ENCODE peak calls at places on chromosomes 13 and 19, in five cellular contexts. U is left ventricle myocardium inferior, Z is GM12865, D is SK-N-SH, K is lower leg skin. V is an unnamed sample.

GRCh38 chr19:57280913-57281425 is 684 bp downstream of the ZNF460 start:
- DNase-seq in D (peak; percentile 14), K (no peak), U (no peak), Z (peak; percentile 78), V (no peak)

GRCh38 chr13:76812206-76812882 is 73.9 kb downstream of the KCTD12 start:
- DNase-seq in U (peak; percentile 75), D (peak; percentile 55), Z (no peak), K (peak; percentile 94), V (no peak)

GRCh38 chr13:76632388-76633044 is 253.7 kb downstream of the KCTD12 start:
- DNase-seq in U (no peak), Z (peak; percentile 36), D (no peak), K (no peak), V (no peak)

GRCh38 chr13:20822406-20822805 is 48.6 kb upstream of the EEF1AKMT1 start:
- DNase-seq in K (no peak), Z (no peak), D (no peak), U (no peak), V (no peak)

GRCh38 chr19:441213-441823 is 19.5 kb downstream of the SHC2 start:
- DNase-seq in U (no peak), K (no peak), D (no peak), Z (no peak), V (no peak)

GRCh38 chr13:50574731-50575130 is 268.8 kb downstream of the DLEU7 start:
- DNase-seq in K (no peak), U (no peak), Z (no peak), D (no peak), V (no peak)

GRCh38 chr13:45850020-45850613 is 1.4 kb downstream of the SIAH3 start:
- DNase-seq in Z (no peak), U (no peak), D (peak; percentile 42), K (no peak), V (no peak)

GRCh38 chr19:32199501-32200040 is 145.8 kb upstream of the ZNF507 start:
- DNase-seq in Z (no peak), D (no peak), K (peak; percentile 66), U (no peak), V (no peak)

GRCh38 chr19:6262519-6262918 is 17.3 kb downstream of the MLLT1 start:
- DNase-seq in U (no peak), K (no peak), D (no peak), Z (no peak), V (no peak)

GRCh38 chr19:6264803-6265202 is 15.0 kb downstream of the MLLT1 start:
- DNase-seq in K (no peak), D (no peak), U (no peak), Z (no peak), V (no peak)

GRCh38 chr19:6264077-6264445 is 15.7 kb downstream of the MLLT1 start:
- DNase-seq in Z (no peak), K (no peak), D (no peak), U (no peak), V (no peak)

GRCh38 chr19:6261883-6262282 is 17.9 kb downstream of the MLLT1 start:
- DNase-seq in K (no peak), U (no peak), D (no peak), Z (no peak), V (no peak)

DNA sequence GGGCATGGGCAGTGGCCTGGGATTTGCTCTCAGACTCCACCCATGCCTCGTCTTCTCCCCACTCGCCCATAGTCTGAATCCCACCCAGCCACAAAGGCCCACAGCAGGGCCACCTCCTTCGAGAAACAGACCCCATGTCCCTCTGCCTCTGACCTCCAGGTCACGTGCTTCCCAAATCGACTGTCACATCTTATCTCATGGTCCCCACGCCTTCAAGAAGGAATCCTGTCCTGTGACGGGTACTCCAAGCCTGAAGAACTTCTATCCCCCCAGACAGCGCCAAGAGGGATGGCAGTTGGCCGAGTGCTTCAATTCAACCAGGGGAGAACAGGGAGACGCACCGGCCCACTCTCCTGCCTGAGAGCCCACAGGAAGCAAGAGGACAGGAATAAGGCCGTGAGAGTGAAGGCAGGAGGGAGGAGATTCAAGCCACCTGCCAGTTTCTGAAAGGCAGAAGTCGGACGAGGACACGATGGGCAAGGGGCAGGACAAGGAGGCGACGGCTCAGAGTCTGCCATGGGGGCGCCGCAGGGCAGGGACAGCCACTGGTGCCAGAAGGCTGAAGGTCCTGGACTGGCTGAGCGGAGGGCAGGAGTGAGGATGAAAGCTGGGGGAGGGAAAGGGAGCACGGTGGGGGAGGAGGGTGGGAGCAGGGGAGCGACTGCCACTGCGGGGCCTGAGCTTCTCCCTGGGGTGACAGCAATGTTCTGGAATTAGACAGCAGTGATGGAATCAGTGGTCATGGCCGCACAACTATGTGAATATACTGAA is 16.3 kb downstream of the MLLT1 start:
- DNase-seq in Z (no peak), D (no peak), K (no peak), U (no peak), V (no peak)
- TF ChIP-seq CTCF in Z (no peak), D (no peak), K (no peak), U (no peak), V (no peak)

GRCh38 chr19:47446534-47447469 is 24.9 kb downstream of the SLC8A2 start:
- DNase-seq in U (no peak), K (no peak), D (peak; percentile 90), Z (no peak), V (no peak)
- TF ChIP-seq CTCF in U (no peak), K (no peak), D (no peak), Z (no peak), V (no peak)

GRCh38 chr19:21472507-21472906 is 32.9 kb upstream of the ZNF429 start:
- DNase-seq in D (no peak), K (peak; percentile 14), Z (no peak), U (no peak), V (no peak)

GRCh38 chr19:21468791-21469190 is 36.6 kb upstream of the ZNF429 start:
- DNase-seq in Z (no peak), U (no peak), D (no peak), K (peak; percentile 54), V (no peak)

GRCh38 chr19:21474671-21475181 is 30.7 kb upstream of the ZNF429 start:
- DNase-seq in D (peak; percentile 90), Z (peak; percentile 10), K (peak; percentile 91), U (peak; percentile 82), V (peak; percentile 87)
- TF ChIP-seq CTCF in D (no peak), Z (no peak), K (no peak), U (peak; percentile 16), V (no peak)

GRCh38 chr19:13243971-13244370 is 93.8 kb downstream of the IER2 start:
- DNase-seq in U (no peak), Z (no peak), D (no peak), K (no peak), V (no peak)

GRCh38 chr19:13240312-13241022 is 90.3 kb downstream of the IER2 start:
- DNase-seq in K (no peak), Z (no peak), D (no peak), U (no peak), V (no peak)

GRCh38 chr19:13238891-13239534 is 88.8 kb downstream of the IER2 start:
- DNase-seq in U (no peak), Z (no peak), D (peak; percentile 15), K (no peak), V (no peak)

GRCh38 chr19:13244920-13245319 is 94.7 kb downstream of the IER2 start:
- DNase-seq in U (no peak), Z (no peak), D (no peak), K (no peak), V (no peak)

DNA sequence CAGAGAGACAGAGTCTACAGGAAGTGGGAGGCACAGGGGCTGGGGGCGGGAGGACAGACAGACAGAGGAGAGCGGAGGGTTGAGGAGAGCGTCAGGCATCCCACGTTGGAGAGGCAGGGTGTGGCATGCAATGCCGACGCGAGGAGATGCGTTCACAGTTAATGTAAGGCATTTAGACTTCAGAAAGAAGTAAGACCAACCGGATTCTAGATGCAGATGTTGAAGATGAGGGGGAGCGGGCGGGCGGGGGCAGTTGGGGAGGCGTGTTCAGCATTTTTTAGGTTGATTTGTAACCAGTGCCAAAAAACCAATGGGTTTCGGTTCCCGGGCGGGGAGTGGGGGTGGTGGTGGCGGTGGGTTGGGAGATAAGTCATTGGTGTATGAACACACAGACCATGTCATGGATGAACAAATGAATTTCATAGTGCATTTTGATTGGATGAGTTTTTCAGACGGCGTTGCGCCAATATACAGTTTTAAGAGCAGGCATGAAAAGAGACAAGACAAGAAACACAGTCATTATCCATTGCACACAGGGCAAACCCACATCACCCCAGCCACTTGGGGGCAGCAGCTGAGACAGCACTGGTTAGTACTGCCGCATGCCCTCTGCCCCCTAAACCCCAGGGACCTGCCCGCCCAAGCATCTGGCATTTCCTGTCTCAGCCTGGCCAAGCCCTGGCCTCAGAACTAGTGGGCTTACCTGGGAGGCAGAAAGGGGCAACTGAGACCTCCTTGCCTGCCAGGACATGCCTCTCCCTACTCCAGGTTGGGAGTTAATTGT is 91.3 kb downstream of the IER2 start:
- DNase-seq in Z (peak; percentile 40), D (no peak), K (no peak), U (no peak), V (no peak)
- TF ChIP-seq CTCF in Z (peak; percentile 20), D (peak; percentile 11), K (no peak), U (no peak), V (no peak)

GRCh38 chr19:9945319-9945966 is 9.1 kb upstream of the OLFM2 start:
- DNase-seq in K (peak; percentile 98), U (peak; percentile 90), Z (no peak), D (peak; percentile 78), V (peak; percentile 67)
- TF ChIP-seq CTCF in K (no peak), U (peak; percentile 32), Z (no peak), D (peak; percentile 53), V (no peak)

DNA sequence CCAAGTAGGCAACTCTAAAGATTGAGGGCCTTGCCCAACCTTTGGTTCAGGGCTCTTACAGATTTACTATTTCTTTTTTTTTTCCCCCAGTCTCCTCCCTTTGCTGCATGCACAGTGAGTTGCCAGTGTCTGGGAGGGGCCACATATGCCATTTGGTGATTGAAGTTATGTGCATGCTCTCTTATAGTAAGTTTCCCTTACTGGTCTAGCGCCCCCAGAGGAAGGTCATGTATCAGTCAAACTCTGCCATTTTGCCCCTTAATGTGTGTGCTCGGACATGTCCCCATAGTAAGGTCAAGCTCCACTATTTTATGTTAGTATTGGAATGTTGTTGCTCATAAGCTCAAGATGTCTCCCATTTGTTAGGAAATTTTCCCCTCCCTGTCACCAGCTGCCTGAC is 1138.0 kb upstream of the SLC10A2 start:
- DNase-seq in Z (peak; percentile 0), U (no peak), K (no peak), D (no peak), V (no peak)
- TF ChIP-seq CTCF in Z (peak; percentile 3), U (no peak), K (no peak), D (peak; percentile 26), V (no peak)

V was measured in breast epithelium.